ENCODE peak calls at places on chromosomes 7 and 10, in seven cellular contexts. One of them, this sample, is unnamed.

GRCh38 chr7:24580283-24580946 is 7.2 kb downstream of the PALS2 start:
- DNase-seq in ovary: no peak
- DNase-seq in A549: no peak
- DNase-seq in aorta: no peak
- DNase-seq in Peyer's patch: no peak
- DNase-seq in OCI-LY7: no peak
- DNase-seq in kidney: no peak
- DNase-seq in this sample: peak; percentile 86

GRCh38 chr10:9501944-9502343 is 1447.5 kb downstream of the GATA3 start:
- DNase-seq in ovary: no peak
- DNase-seq in A549: no peak
- DNase-seq in aorta: no peak
- DNase-seq in Peyer's patch: no peak
- DNase-seq in OCI-LY7: no peak
- DNase-seq in kidney: no peak
- DNase-seq in this sample: no peak

GRCh38 chr10:79444243-79445119 is 943 bp downstream of the ZCCHC24 start:
- DNase-seq in ovary: peak; percentile 69
- DNase-seq in A549: peak; percentile 74
- DNase-seq in aorta: peak; percentile 93
- DNase-seq in Peyer's patch: peak; percentile 58
- DNase-seq in OCI-LY7: peak; percentile 37
- DNase-seq in kidney: peak; percentile 90
- DNase-seq in this sample: no peak

GRCh38 chr10:70084189-70084588 is 31.5 kb downstream of the MACROH2A2 start:
- DNase-seq in ovary: no peak
- DNase-seq in A549: no peak
- DNase-seq in aorta: no peak
- DNase-seq in Peyer's patch: no peak
- DNase-seq in OCI-LY7: peak; percentile 4
- DNase-seq in kidney: no peak
- DNase-seq in this sample: no peak

GRCh38 chr10:48462482-48463020 is 142.3 kb downstream of the ARHGAP22 start:
- DNase-seq in ovary: no peak
- DNase-seq in A549: no peak
- DNase-seq in aorta: peak; percentile 51
- DNase-seq in Peyer's patch: no peak
- DNase-seq in OCI-LY7: no peak
- DNase-seq in kidney: peak; percentile 51
- DNase-seq in this sample: no peak

GRCh38 chr10:1166828-1167275 is 110.7 kb downstream of the WDR37 start:
- DNase-seq in ovary: no peak
- DNase-seq in A549: no peak
- DNase-seq in aorta: peak; percentile 20
- DNase-seq in Peyer's patch: no peak
- DNase-seq in OCI-LY7: no peak
- DNase-seq in kidney: no peak
- DNase-seq in this sample: no peak

GRCh38 chr7:111388912-111389311 is 173.4 kb downstream of the IMMP2L start:
- DNase-seq in ovary: no peak
- DNase-seq in A549: no peak
- DNase-seq in aorta: no peak
- DNase-seq in Peyer's patch: no peak
- DNase-seq in OCI-LY7: no peak
- DNase-seq in kidney: no peak
- DNase-seq in this sample: no peak

GRCh38 chr7:43586251-43586900 is 3.5 kb downstream of the STK17A start:
- DNase-seq in ovary: no peak
- DNase-seq in A549: no peak
- DNase-seq in aorta: no peak
- DNase-seq in Peyer's patch: no peak
- DNase-seq in OCI-LY7: peak; percentile 24
- DNase-seq in kidney: no peak
- DNase-seq in this sample: peak; percentile 70

GRCh38 chr10:122475581-122475980 is 14.2 kb downstream of the HTRA1 start:
- DNase-seq in ovary: no peak
- DNase-seq in A549: no peak
- DNase-seq in aorta: no peak
- DNase-seq in Peyer's patch: no peak
- DNase-seq in OCI-LY7: no peak
- DNase-seq in kidney: no peak
- DNase-seq in this sample: no peak

GRCh38 chr10:100568937-100569336 is 33.2 kb downstream of the HIF1AN start:
- DNase-seq in ovary: no peak
- DNase-seq in A549: no peak
- DNase-seq in aorta: no peak
- DNase-seq in Peyer's patch: no peak
- DNase-seq in OCI-LY7: no peak
- DNase-seq in kidney: no peak
- DNase-seq in this sample: no peak

GRCh38 chr10:26574783-26575182 is 122.7 kb upstream of the PDSS1 start:
- DNase-seq in ovary: no peak
- DNase-seq in A549: no peak
- DNase-seq in aorta: no peak
- DNase-seq in Peyer's patch: peak; percentile 34
- DNase-seq in OCI-LY7: peak; percentile 63
- DNase-seq in kidney: no peak
- DNase-seq in this sample: no peak

GRCh38 chr7:44338600-44338999 is 13.2 kb upstream of the CAMK2B start:
- DNase-seq in ovary: no peak
- DNase-seq in A549: no peak
- DNase-seq in aorta: no peak
- DNase-seq in Peyer's patch: no peak
- DNase-seq in OCI-LY7: no peak
- DNase-seq in kidney: no peak
- DNase-seq in this sample: no peak

GRCh38 chr10:133476641-133476990 is 22.9 kb downstream of the SCART1 start:
- DNase-seq in ovary: no peak
- DNase-seq in A549: no peak
- DNase-seq in aorta: no peak
- DNase-seq in Peyer's patch: no peak
- DNase-seq in OCI-LY7: no peak
- DNase-seq in kidney: no peak
- DNase-seq in this sample: no peak

GRCh38 chr10:106278385-106278784 is 886.1 kb downstream of the SORCS1 start:
- DNase-seq in ovary: no peak
- DNase-seq in A549: no peak
- DNase-seq in aorta: no peak
- DNase-seq in Peyer's patch: no peak
- DNase-seq in OCI-LY7: no peak
- DNase-seq in kidney: no peak
- DNase-seq in this sample: no peak

GRCh38 chr7:116316838-116317612 is 106.7 kb downstream of the TES start:
- DNase-seq in ovary: peak; percentile 28
- DNase-seq in A549: peak; percentile 78
- DNase-seq in aorta: peak; percentile 76
- DNase-seq in Peyer's patch: no peak
- DNase-seq in OCI-LY7: no peak
- DNase-seq in kidney: no peak
- DNase-seq in this sample: peak; percentile 99

GRCh38 chr7:95549818-95550529 is 46.3 kb downstream of the PDK4 start:
- DNase-seq in ovary: peak; percentile 82
- DNase-seq in A549: peak; percentile 74
- DNase-seq in aorta: peak; percentile 87
- DNase-seq in Peyer's patch: peak; percentile 47
- DNase-seq in OCI-LY7: no peak
- DNase-seq in kidney: peak; percentile 91
- DNase-seq in this sample: peak; percentile 77

GRCh38 chr10:46069771-46070463 is 23.8 kb upstream of the MSMB start:
- DNase-seq in ovary: no peak
- DNase-seq in A549: no peak
- DNase-seq in aorta: no peak
- DNase-seq in Peyer's patch: no peak
- DNase-seq in OCI-LY7: no peak
- DNase-seq in kidney: no peak
- DNase-seq in this sample: no peak

GRCh38 chr7:30173058-30173897 is 38.5 kb downstream of the MTURN start:
- DNase-seq in ovary: peak; percentile 35
- DNase-seq in A549: no peak
- DNase-seq in aorta: peak; percentile 90
- DNase-seq in Peyer's patch: no peak
- DNase-seq in OCI-LY7: peak; percentile 21
- DNase-seq in kidney: peak; percentile 90
- DNase-seq in this sample: peak; percentile 99
- H3K27ac ChIP-seq in ovary: no peak overlapping the region
- H3K27ac ChIP-seq in A549: no peak overlapping the region
- H3K27ac ChIP-seq in aorta: peak overlapping the region; percentile 89
- H3K27ac ChIP-seq in Peyer's patch: peak overlapping the region; percentile 13
- H3K27ac ChIP-seq in OCI-LY7: no peak overlapping the region
- H3K27ac ChIP-seq in kidney: peak overlapping the region; percentile 82
- H3K27ac ChIP-seq in this sample: peak overlapping the region; percentile 94

GRCh38 chr10:87541114-87541513 is 36.4 kb downstream of the MINPP1 start:
- DNase-seq in ovary: no peak
- DNase-seq in A549: no peak
- DNase-seq in aorta: no peak
- DNase-seq in Peyer's patch: no peak
- DNase-seq in OCI-LY7: no peak
- DNase-seq in kidney: no peak
- DNase-seq in this sample: no peak

GRCh38 chr10:87534173-87534858 is 29.6 kb downstream of the MINPP1 start:
- DNase-seq in ovary: no peak
- DNase-seq in A549: no peak
- DNase-seq in aorta: no peak
- DNase-seq in Peyer's patch: no peak
- DNase-seq in OCI-LY7: no peak
- DNase-seq in kidney: no peak
- DNase-seq in this sample: no peak

GRCh38 chr10:87532696-87533095 is 28.0 kb downstream of the MINPP1 start:
- DNase-seq in ovary: no peak
- DNase-seq in A549: no peak
- DNase-seq in aorta: no peak
- DNase-seq in Peyer's patch: no peak
- DNase-seq in OCI-LY7: no peak
- DNase-seq in kidney: no peak
- DNase-seq in this sample: no peak

DNA sequence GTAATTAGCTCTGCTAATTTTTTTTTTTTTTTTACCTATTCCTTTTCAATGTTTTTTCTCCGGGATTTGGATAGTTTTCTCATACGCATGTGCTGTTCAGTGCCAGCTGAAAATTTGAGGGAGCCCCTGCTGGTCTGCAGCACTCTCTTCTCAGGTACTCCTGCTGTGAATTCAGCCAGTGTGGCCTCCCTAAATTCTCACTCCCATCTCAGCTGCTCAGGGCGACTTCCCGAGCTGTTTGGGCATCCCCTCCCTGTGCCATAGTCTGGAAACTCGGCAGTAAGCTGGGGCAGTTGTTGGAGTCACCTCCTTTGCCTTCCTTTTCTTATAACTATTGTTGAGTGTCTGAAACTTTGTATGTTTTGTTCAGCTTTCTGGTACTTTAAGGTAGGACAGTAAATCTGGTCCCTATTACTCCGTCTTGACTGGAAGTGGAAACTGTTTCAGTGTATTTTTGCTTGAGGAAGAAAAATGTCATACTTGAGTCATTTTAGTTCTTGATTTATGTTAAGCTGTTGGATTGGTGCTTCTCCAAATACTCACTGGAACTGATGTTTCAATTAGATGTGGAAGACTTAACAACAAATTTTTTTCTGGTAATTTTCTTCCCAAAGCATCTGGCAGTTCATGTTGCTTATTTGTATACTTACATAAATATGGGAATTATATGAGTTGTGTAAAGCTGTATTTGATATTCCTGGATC is 33.6 kb downstream of the MINPP1 start:
- DNase-seq in ovary: no peak
- DNase-seq in A549: no peak
- DNase-seq in aorta: no peak
- DNase-seq in Peyer's patch: no peak
- DNase-seq in OCI-LY7: no peak
- DNase-seq in kidney: no peak
- DNase-seq in this sample: no peak
- H3K27ac ChIP-seq in ovary: no peak overlapping the region
- H3K27ac ChIP-seq in A549: peak overlapping the region; percentile 17
- H3K27ac ChIP-seq in aorta: no peak overlapping the region
- H3K27ac ChIP-seq in Peyer's patch: no peak overlapping the region
- H3K27ac ChIP-seq in OCI-LY7: no peak overlapping the region
- H3K27ac ChIP-seq in kidney: no peak overlapping the region
- H3K27ac ChIP-seq in this sample: no peak overlapping the region

GRCh38 chr10:97887399-97887798 is 37.8 kb downstream of the GOLGA7B start:
- DNase-seq in ovary: no peak
- DNase-seq in A549: no peak
- DNase-seq in aorta: no peak
- DNase-seq in Peyer's patch: no peak
- DNase-seq in OCI-LY7: no peak
- DNase-seq in kidney: no peak
- DNase-seq in this sample: no peak

GRCh38 chr10:97886264-97886663 is 36.6 kb downstream of the GOLGA7B start:
- DNase-seq in ovary: no peak
- DNase-seq in A549: no peak
- DNase-seq in aorta: no peak
- DNase-seq in Peyer's patch: no peak
- DNase-seq in OCI-LY7: no peak
- DNase-seq in kidney: no peak
- DNase-seq in this sample: no peak

GRCh38 chr10:97888134-97888533 is 38.5 kb downstream of the GOLGA7B start:
- DNase-seq in ovary: no peak
- DNase-seq in A549: no peak
- DNase-seq in aorta: no peak
- DNase-seq in Peyer's patch: no peak
- DNase-seq in OCI-LY7: no peak
- DNase-seq in kidney: no peak
- DNase-seq in this sample: no peak

GRCh38 chr10:97889461-97890265 is 40.0 kb downstream of the GOLGA7B start:
- DNase-seq in ovary: peak; percentile 28
- DNase-seq in A549: peak; percentile 90
- DNase-seq in aorta: no peak
- DNase-seq in Peyer's patch: no peak
- DNase-seq in OCI-LY7: no peak
- DNase-seq in kidney: peak; percentile 96
- DNase-seq in this sample: peak; percentile 65

DNA sequence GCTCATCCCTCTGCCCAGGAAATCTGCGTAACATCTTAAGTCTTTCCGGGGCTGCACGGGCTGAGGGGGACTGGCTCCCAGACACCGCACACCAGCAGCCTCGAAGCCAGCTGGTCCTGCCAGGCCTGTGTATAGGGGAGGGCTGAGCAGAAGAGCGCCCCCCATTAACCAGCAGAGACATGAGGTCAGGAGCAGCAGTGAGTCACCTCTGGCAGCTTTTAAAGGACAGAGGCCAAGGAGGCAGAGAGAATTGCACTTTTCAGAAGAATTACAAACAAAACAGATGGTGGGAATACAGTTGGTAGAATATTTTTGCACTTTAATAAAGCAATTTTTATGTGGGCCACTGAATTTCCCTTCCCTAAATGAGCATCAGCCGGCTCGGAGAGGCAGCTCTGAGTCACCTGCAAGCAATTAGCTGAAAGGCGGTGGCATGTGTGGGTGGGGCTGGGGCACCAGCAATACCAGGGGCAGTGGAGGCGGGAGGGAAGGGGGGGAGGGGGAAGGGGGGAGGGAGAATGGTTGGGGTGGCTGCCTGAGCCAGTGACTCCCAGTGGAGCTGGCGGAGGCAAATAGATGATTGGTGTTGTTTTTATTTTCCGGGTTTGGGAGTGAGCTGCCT is 39.1 kb downstream of the GOLGA7B start:
- DNase-seq in ovary: no peak
- DNase-seq in A549: peak; percentile 86
- DNase-seq in aorta: no peak
- DNase-seq in Peyer's patch: no peak
- DNase-seq in OCI-LY7: no peak
- DNase-seq in kidney: peak; percentile 94
- DNase-seq in this sample: peak; percentile 10
- H3K27ac ChIP-seq in ovary: no peak overlapping the region
- H3K27ac ChIP-seq in A549: peak overlapping the region; percentile 97
- H3K27ac ChIP-seq in aorta: no peak overlapping the region
- H3K27ac ChIP-seq in Peyer's patch: no peak overlapping the region
- H3K27ac ChIP-seq in OCI-LY7: no peak overlapping the region
- H3K27ac ChIP-seq in kidney: peak overlapping the region; percentile 60
- H3K27ac ChIP-seq in this sample: peak overlapping the region; percentile 62

GRCh38 chr10:119221201-119221600 is 13.8 kb downstream of the GRK5 start:
- DNase-seq in ovary: no peak
- DNase-seq in A549: no peak
- DNase-seq in aorta: no peak
- DNase-seq in Peyer's patch: no peak
- DNase-seq in OCI-LY7: no peak
- DNase-seq in kidney: no peak
- DNase-seq in this sample: no peak
- H3K27ac ChIP-seq in ovary: no peak overlapping the region
- H3K27ac ChIP-seq in A549: no peak overlapping the region
- H3K27ac ChIP-seq in aorta: peak overlapping the region; percentile 39
- H3K27ac ChIP-seq in Peyer's patch: peak overlapping the region; percentile 44
- H3K27ac ChIP-seq in OCI-LY7: no peak overlapping the region
- H3K27ac ChIP-seq in kidney: no peak overlapping the region
- H3K27ac ChIP-seq in this sample: no peak overlapping the region

This sample was measured in epithelial cell of prostate.